ENCODE peak calls at places on chromosomes 16 and 17, in eight cellular contexts. R, K, B, Q, U, O, V and M are unnamed samples.

GRCh38 chr17:51745993-51746392 is 412.5 kb downstream of the CA10 start:
- DNase-seq in R (no peak), K (no peak), B (no peak), Q (no peak), U (no peak), O (no peak), V (no peak), M (no peak)

GRCh38 chr16:48462146-48462740 is 77.0 kb upstream of the SIAH1 start:
- DNase-seq in R (no peak), K (no peak), B (no peak), Q (no peak), U (no peak), O (no peak), V (no peak), M (no peak)

GRCh38 chr16:64238576-64238975 is 883.3 kb downstream of the CDH11 start:
- DNase-seq in R (no peak), K (no peak), B (peak), Q (no peak), U (no peak), O (no peak), V (no peak), M (no peak)

GRCh38 chr16:77585852-77586251 is 136.5 kb upstream of the NUDT7 start:
- DNase-seq in R (no peak), K (no peak), B (no peak), Q (no peak), U (no peak), O (no peak), V (no peak), M (peak)

GRCh38 chr16:52256310-52257078 is 290.4 kb downstream of the TOX3 start:
- DNase-seq in R (no peak), K (no peak), B (no peak), Q (no peak), U (no peak), O (no peak), V (no peak), M (no peak)

GRCh38 chr16:17992416-17992815 is 344.1 kb downstream of the NPIPA8 start:
- DNase-seq in R (no peak), K (no peak), B (no peak), Q (no peak), U (no peak), O (no peak), V (no peak), M (no peak)

GRCh38 chr17:2192367-2193028 is 111.1 kb downstream of the SMG6 start:
- DNase-seq in R (peak), K (peak), B (peak), Q (peak), U (no peak), O (no peak), V (peak), M (peak)

GRCh38 chr17:4959261-4959965 is 8.2 kb downstream of the SPAG7 start:
- DNase-seq in R (no peak), K (no peak), B (no peak), Q (no peak), U (no peak), O (no peak), V (no peak), M (no peak)

GRCh38 chr16:84735846-84736586 is 36.2 kb downstream of the USP10 start:
- DNase-seq in R (no peak), K (peak), B (no peak), Q (no peak), U (peak), O (peak), V (no peak), M (no peak)

GRCh38 chr17:19390951-19391350 is 4.0 kb upstream of the MFAP4 start:
- DNase-seq in R (no peak), K (no peak), B (no peak), Q (no peak), U (no peak), O (no peak), V (no peak), M (no peak)

GRCh38 chr17:38353668-38354067 is 2.0 kb downstream of the SOCS7 start:
- DNase-seq in R (no peak), K (no peak), B (no peak), Q (no peak), U (no peak), O (no peak), V (no peak), M (no peak)

GRCh38 chr16:58022601-58023371 is 2.8 kb upstream of the MMP15 start:
- DNase-seq in R (peak), K (no peak), B (no peak), Q (no peak), U (peak), O (peak), V (peak), M (no peak)

GRCh38 chr17:752620-753219 is 656 bp upstream of the GEMIN4 start:
- DNase-seq in R (peak), K (no peak), B (no peak), Q (no peak), U (peak), O (peak), V (peak), M (no peak)

GRCh38 chr16:51236583-51236982 is 85.5 kb upstream of the SALL1 start:
- DNase-seq in R (no peak), K (no peak), B (no peak), Q (no peak), U (no peak), O (no peak), V (no peak), M (no peak)

GRCh38 chr17:15231851-15232516 is 33.1 kb downstream of the PMP22 start:
- DNase-seq in R (no peak), K (no peak), B (no peak), Q (no peak), U (no peak), O (no peak), V (no peak), M (no peak)

GRCh38 chr17:42387221-42387657 is 1.0 kb downstream of the STAT3 start:
- DNase-seq in R (no peak), K (no peak), B (no peak), Q (no peak), U (no peak), O (peak), V (peak), M (no peak)

GRCh38 chr17:27386206-27387075 is 69.8 kb upstream of the KSR1 start:
- DNase-seq in R (no peak), K (no peak), B (no peak), Q (no peak), U (no peak), O (no peak), V (no peak), M (no peak)

GRCh38 chr17:50050431-50051032 is 5.4 kb upstream of the ITGA3 start:
- DNase-seq in R (no peak), K (no peak), B (no peak), Q (no peak), U (no peak), O (no peak), V (no peak), M (no peak)

GRCh38 chr16:81645303-81645702 is 133.8 kb upstream of the PLCG2 start:
- DNase-seq in R (peak), K (no peak), B (no peak), Q (no peak), U (peak), O (peak), V (peak), M (peak)

GRCh38 chr17:78241277-78242023 is 10.0 kb downstream of the TMEM235 start:
- DNase-seq in R (no peak), K (no peak), B (no peak), Q (no peak), U (no peak), O (no peak), V (peak), M (no peak)

GRCh38 chr16:88977028-88977844 is at the start of gene CBFA2T3:
- DNase-seq in R (peak), K (no peak), B (no peak), Q (no peak), U (no peak), O (no peak), V (peak), M (no peak)

GRCh38 chr16:57257455-57258070 is 12.5 kb downstream of the ARL2BP start:
- DNase-seq in R (no peak), K (no peak), B (no peak), Q (no peak), U (no peak), O (no peak), V (no peak), M (no peak)